ENCODE peak calls at places on chromosomes 12 and 14, in six cellular contexts. K is cardiac muscle cell, D is MM.1S, N is aorta, S is right cardiac atrium, B is heart right ventricle. Y is an unnamed sample. For H3K4me1, the result is how much of the 10 kb centered on the place peaks cover.

GRCh38 chr14:57329833-57330232 is 60.6 kb upstream of the NAA30 start:
- DNase-seq in N (no peak), B (no peak), S (no peak), K (no peak), D (no peak), Y (no peak)

GRCh38 chr12:116276433-116277216 is 868 bp downstream of the MED13L start:
- DNase-seq in B (peak), N (peak), D (peak), S (peak), K (peak), Y (no peak)

GRCh38 chr14:54713364-54713763 is 146.4 kb downstream of the SAMD4A start:
- DNase-seq in B (no peak), N (no peak), S (no peak), D (no peak), K (peak), Y (no peak)

GRCh38 chr12:5251786-5252185 is 180.1 kb upstream of the NTF3 start:
- DNase-seq in B (no peak), N (no peak), D (no peak), K (no peak), S (no peak), Y (no peak)

GRCh38 chr12:51923506-51924365 is 16.4 kb downstream of the ACVRL1 start:
- DNase-seq in N (peak), K (peak), D (peak), S (peak), B (peak), Y (peak)

GRCh38 chr14:92735344-92735743 is 13.1 kb downstream of the LGMN start:
- DNase-seq in B (no peak), D (no peak), N (no peak), S (no peak), K (no peak), Y (no peak)

GRCh38 chr14:70359076-70359424 is 433 bp downstream of the COX16 start:
- DNase-seq in S (no peak), N (no peak), D (no peak), K (no peak), B (no peak), Y (no peak)

GRCh38 chr14:93064411-93065271 is 51.1 kb downstream of the ITPK1 start:
- DNase-seq in D (no peak), N (no peak), S (no peak), B (peak), K (no peak), Y (no peak)

GRCh38 chr14:86038401-86038985 is 508.5 kb downstream of the FLRT2 start:
- DNase-seq in B (peak), K (peak), S (peak), N (no peak), D (peak), Y (peak)

GRCh38 chr12:2779281-2779680 is 15.5 kb upstream of the FKBP4 start:
- DNase-seq in B (no peak), K (no peak), S (no peak), D (no peak), N (no peak), Y (no peak)

GRCh38 chr12:79848321-79848720 is 86.6 kb downstream of the PPP1R12A start:
- DNase-seq in D (no peak), K (peak), N (no peak), B (no peak), S (no peak), Y (no peak)

GRCh38 chr12:63066782-63067181 is 84.2 kb downstream of the AVPR1A start:
- DNase-seq in N (no peak), K (no peak), D (no peak), S (no peak), B (no peak), Y (no peak)

GRCh38 chr14:48323655-48324054 is 648.2 kb upstream of the MDGA2 start:
- DNase-seq in N (no peak), D (no peak), S (no peak), K (no peak), B (no peak), Y (no peak)

GRCh38 chr14:92651793-92652382 is 96.5 kb downstream of the LGMN start:
- DNase-seq in N (peak), B (peak), S (peak), D (no peak), K (no peak), Y (no peak)

GRCh38 chr12:89733579-89734201 is 25.1 kb upstream of the ATP2B1 start:
- DNase-seq in N (no peak), S (no peak), D (no peak), B (no peak), K (peak), Y (no peak)

GRCh38 chr14:69501362-69501964 is 16.9 kb downstream of the PLEKHD1 start:
- DNase-seq in D (no peak), B (peak), N (no peak), K (peak), S (peak), Y (no peak)

GRCh38 chr12:80178846-80179245 is 79.5 kb downstream of the OTOGL start:
- DNase-seq in N (no peak), S (no peak), D (peak), K (no peak), B (no peak), Y (no peak)

GRCh38 chr12:14836336-14837210 is 6.8 kb downstream of the ART4 start:
- DNase-seq in N (no peak), D (no peak), B (no peak), S (no peak), K (peak), Y (no peak)

GRCh38 chr12:6873094-6874006 is at the start of gene SPSB2:
- DNase-seq in B (peak), K (peak), D (peak), N (peak), S (peak), Y (peak)

GRCh38 chr14:74613211-74613914 is 1.3 kb upstream of the LTBP2 start:
- DNase-seq in S (no peak), D (no peak), B (no peak), N (no peak), K (no peak), Y (no peak)

GRCh38 chr14:105500036-105500725 is 9.1 kb downstream of the TEDC1 start:
- DNase-seq in N (no peak), K (no peak), S (no peak), B (no peak), D (no peak), Y (no peak)

GRCh38 chr12:46300906-46301305 is 32.1 kb upstream of the SLC38A1 start:
- DNase-seq in B (no peak), D (peak), S (no peak), K (peak), N (no peak), Y (no peak)

GRCh38 chr14:30005114-30005698 is 77.6 kb upstream of the PRKD1 start:
- DNase-seq in N (no peak), B (no peak), S (no peak), K (peak), D (peak), Y (peak)

GRCh38 chr14:91311284-91311662 is 66.8 kb upstream of the GPR68 start:
- DNase-seq in B (no peak), D (no peak), S (no peak), K (no peak), N (no peak), Y (no peak)

GRCh38 chr14:60637138-60637489 is 12.2 kb downstream of the SIX1 start:
- DNase-seq in B (no peak), S (no peak), D (no peak), N (no peak), K (no peak), Y (no peak)

GRCh38 chr14:60634153-60634552 is 15.1 kb downstream of the SIX1 start:
- DNase-seq in B (no peak), N (no peak), K (no peak), S (no peak), D (no peak), Y (no peak)

GRCh38 chr14:60640859-60641721 is 8.2 kb downstream of the SIX1 start:
- DNase-seq in N (no peak), S (no peak), B (no peak), D (no peak), K (no peak), Y (no peak)

GRCh38 chr14:60639677-60640076 is 9.6 kb downstream of the SIX1 start:
- DNase-seq in K (no peak), B (no peak), S (no peak), N (no peak), D (no peak), Y (no peak)

GRCh38 chr14:60637490-60638452 is 11.5 kb downstream of the SIX1 start:
- DNase-seq in B (no peak), K (peak), D (no peak), S (no peak), N (no peak), Y (no peak)
- H3K4me3 ChIP-seq in B (peak), K (peak), D (no peak), S (peak), N (no peak), Y (peak)

GRCh38 chr12:123058980-123059379 is 78.5 kb downstream of the ARL6IP4 start:
- DNase-seq in S (no peak), N (no peak), K (no peak), B (no peak), D (no peak), Y (no peak)
- H3K4me1 ChIP-seq in S (under half), N (under half), K (under half), B (half or more), D (under half), Y (under half)

GRCh38 chr12:47894652-47895051 is 10.1 kb downstream of the VDR start:
- DNase-seq in D (no peak), S (no peak), K (no peak), N (no peak), B (no peak), Y (no peak)

GRCh38 chr12:47894068-47894467 is 10.7 kb downstream of the VDR start:
- DNase-seq in B (no peak), D (peak), S (no peak), N (no peak), K (no peak), Y (no peak)

GRCh38 chr12:47899466-47899865 is 5.3 kb downstream of the VDR start:
- DNase-seq in B (no peak), N (no peak), K (no peak), S (no peak), D (no peak), Y (no peak)

GRCh38 chr12:47896022-47896421 is 8.8 kb downstream of the VDR start:
- DNase-seq in B (no peak), K (no peak), D (peak), N (no peak), S (no peak), Y (no peak)

GRCh38 chr12:47896633-47897032 is 8.2 kb downstream of the VDR start:
- DNase-seq in B (no peak), N (no peak), D (no peak), S (no peak), K (no peak), Y (no peak)
- H3K4me3 ChIP-seq in B (no peak), N (no peak), D (no peak), S (no peak), K (no peak), Y (no peak)

GRCh38 chr12:107704056-107704455 is 18.5 kb downstream of the PWP1 start:
- DNase-seq in S (no peak), B (no peak), N (no peak), D (no peak), K (no peak), Y (no peak)
- H3K4me1 ChIP-seq in S (under half), B (under half), N (under half), D (under half), K (under half), Y (under half)

DNA sequence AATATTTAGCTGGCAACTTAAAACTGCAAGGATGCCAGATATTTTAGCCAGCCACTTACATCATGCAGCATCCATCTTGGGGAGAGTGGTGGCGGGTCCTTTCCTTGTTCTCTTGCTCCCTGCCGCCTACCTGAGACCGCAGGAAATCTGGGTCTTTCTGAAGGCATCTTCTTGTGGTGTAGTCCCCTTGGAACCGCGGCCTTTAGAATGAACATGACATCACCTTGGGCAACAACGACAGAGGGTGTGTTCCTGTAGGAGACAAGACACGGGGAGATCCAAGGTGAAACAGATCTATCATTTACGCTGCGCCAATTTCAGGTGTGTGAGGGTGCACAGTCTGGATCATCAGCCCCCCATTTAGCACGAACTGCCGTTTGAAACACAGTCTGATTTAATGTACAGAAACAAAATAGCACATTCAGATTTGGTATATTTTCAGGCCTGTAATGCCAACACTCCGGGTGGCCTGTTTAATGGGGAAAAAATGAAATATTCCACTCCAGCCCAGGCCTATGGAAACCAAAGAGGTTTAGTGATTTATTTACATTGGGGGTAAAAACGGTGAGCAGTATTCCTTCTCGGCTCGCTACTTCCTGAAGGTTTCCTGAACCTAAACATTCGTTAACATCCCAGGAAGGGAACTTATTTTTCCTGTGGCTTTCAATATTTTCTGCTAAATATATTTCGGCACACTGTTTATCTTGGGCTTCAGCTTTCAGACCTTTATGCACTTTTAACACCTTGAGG is 12.7 kb upstream of the IRF2BPL start:
- DNase-seq in D (no peak), N (peak), K (no peak), S (peak), B (no peak), Y (no peak)
- H3K4me3 ChIP-seq in D (peak), N (no peak), K (peak), S (peak), B (peak), Y (no peak)

GRCh38 chr12:65570451-65571130 is 253.7 kb upstream of the HMGA2 start:
- DNase-seq in K (no peak), S (no peak), B (no peak), D (no peak), N (no peak), Y (no peak)
- H3K4me1 ChIP-seq in K (under half), S (under half), B (under half), D (under half), N (under half), Y (under half)

GRCh38 chr12:48969847-48970701 is 1.5 kb downstream of the WNT10B start:
- DNase-seq in B (no peak), D (no peak), S (no peak), K (no peak), N (peak), Y (no peak)
- H3K4me3 ChIP-seq in B (peak), D (no peak), S (no peak), K (peak), N (no peak), Y (peak)

GRCh38 chr12:1616233-1617066 is 12.6 kb upstream of the WNT5B start:
- DNase-seq in D (no peak), B (no peak), N (no peak), K (no peak), S (no peak), Y (no peak)

GRCh38 chr12:1611775-1612174 is 17.3 kb upstream of the WNT5B start:
- DNase-seq in B (no peak), N (no peak), D (no peak), S (no peak), K (peak), Y (no peak)

GRCh38 chr12:1612196-1612595 is 16.8 kb upstream of the WNT5B start:
- DNase-seq in S (no peak), N (no peak), K (peak), D (no peak), B (no peak), Y (no peak)

GRCh38 chr12:1613860-1614259 is 15.2 kb upstream of the WNT5B start:
- DNase-seq in N (no peak), B (no peak), K (no peak), S (no peak), D (no peak), Y (no peak)

DNA sequence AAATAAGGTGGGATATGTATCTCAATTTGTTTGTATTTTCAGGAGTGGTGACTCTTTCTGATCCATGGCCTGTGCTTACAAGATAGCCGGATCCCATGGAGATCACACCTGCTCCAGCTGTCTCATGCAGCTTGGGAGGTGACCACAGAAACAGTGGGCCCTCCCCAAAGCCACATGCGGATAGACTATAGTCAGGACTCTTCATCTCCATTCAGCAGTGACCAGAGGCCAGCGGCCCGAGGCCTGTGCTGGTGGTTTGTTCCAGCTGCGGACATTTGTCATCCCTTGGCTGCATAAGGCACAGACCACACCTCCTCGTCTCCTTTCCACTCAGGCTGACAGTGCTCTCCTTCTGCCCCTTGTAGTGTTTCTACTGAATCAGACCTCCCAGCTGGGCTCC is 14.7 kb upstream of the WNT5B start:
- DNase-seq in N (peak), S (no peak), D (no peak), K (no peak), B (no peak), Y (no peak)
- H3K4me1 ChIP-seq in N (under half), S (under half), D (under half), K (under half), B (under half), Y (under half)

GRCh38 chr12:71947645-71948105 is 9.0 kb downstream of the TPH2 start:
- DNase-seq in K (peak), B (no peak), D (no peak), S (no peak), N (no peak), Y (peak)

GRCh38 chr12:71950819-71951218 is 12.2 kb downstream of the TPH2 start:
- DNase-seq in N (no peak), B (no peak), K (no peak), D (no peak), S (no peak), Y (no peak)

GRCh38 chr12:71945883-71946282 is 7.2 kb downstream of the TPH2 start:
- DNase-seq in B (no peak), D (no peak), K (no peak), N (no peak), S (no peak), Y (no peak)

GRCh38 chr12:71950404-71950803 is 11.8 kb downstream of the TPH2 start:
- DNase-seq in N (no peak), B (no peak), D (no peak), S (no peak), K (no peak), Y (no peak)

DNA sequence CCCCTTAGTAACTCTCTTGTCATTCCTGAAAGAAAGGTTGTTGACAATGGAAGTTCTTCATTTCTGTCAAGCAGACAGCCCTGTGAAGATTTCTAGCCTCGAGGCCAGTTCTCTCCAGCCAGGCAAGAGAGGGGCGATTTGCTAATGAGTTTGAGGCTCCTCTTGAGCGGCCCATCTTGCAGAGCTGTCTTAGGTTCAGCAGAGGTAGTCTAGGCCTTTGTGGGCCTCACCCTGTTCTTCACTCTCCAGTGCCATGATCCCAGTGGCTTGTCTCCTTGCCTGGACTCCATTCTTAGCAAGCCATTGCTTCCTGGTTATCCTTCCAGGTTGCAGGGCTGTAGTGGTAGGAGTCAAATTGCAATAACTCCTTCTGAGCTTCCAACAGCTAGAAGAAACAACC is 9.7 kb downstream of the TPH2 start:
- DNase-seq in D (no peak), S (no peak), B (no peak), N (no peak), K (no peak), Y (no peak)
- H3K4me3 ChIP-seq in D (no peak), S (no peak), B (no peak), N (no peak), K (no peak), Y (no peak)